ENCODE peak calls at places on chromosome 21, in nine cellular contexts. Y is A549; U is CD4-positive, CD25-positive, alpha-beta regulatory T cell; T is pancreas; G is GF-D8; F is left ventricle myocardium superior; X is endothelial cell; H is activated naive CD8-positive, alpha-beta T cell treated with anti-CD3 and anti-CD28 coated beads, Interleukin-2, amount 50 U/mL, for 24 hours; R is activated CD4-positive, alpha-beta T cell treated with anti-CD3 and anti-CD28 coated beads, Interleukin-2, amount 10 ng/mL, durations not matched to agents 7 days and 5 days. D is an unnamed sample.

GRCh38 chr21:41216486-41216885 is 48.5 kb downstream of the BACE2 start:
- DNase-seq in Y (no peak), U (no peak), T (no peak), G (no peak), F (no peak), X (no peak), H (no peak), R (no peak), D (no peak)

GRCh38 chr21:43012596-43012995 is 38.2 kb downstream of the PKNOX1 start:
- DNase-seq in Y (no peak), U (no peak), T (no peak), G (no peak), F (no peak), X (no peak), H (no peak), R (no peak), D (no peak)

GRCh38 chr21:38322551-38322950 is 65.8 kb downstream of the KCNJ15 start:
- DNase-seq in Y (no peak), U (no peak), T (no peak), G (no peak), F (no peak), X (no peak), H (no peak), R (no peak), D (no peak)

GRCh38 chr21:46219591-46220239 is 8.9 kb downstream of the LSS start:
- DNase-seq in Y (no peak), U (no peak), T (peak), G (no peak), F (peak), X (no peak), H (no peak), R (no peak), D (peak)

GRCh38 chr21:36698160-36699025 is 522 bp upstream of the SIM2 start:
- DNase-seq in Y (peak), U (no peak), T (peak), G (no peak), F (no peak), X (peak), H (no peak), R (no peak), D (peak)

GRCh38 chr21:25039461-25040380 is 567.6 kb downstream of the MRPL39 start:
- DNase-seq in Y (no peak), U (no peak), T (no peak), G (no peak), F (no peak), X (no peak), H (no peak), R (no peak), D (peak)

GRCh38 chr21:41141031-41141457 is 26.9 kb upstream of the BACE2 start:
- DNase-seq in Y (no peak), U (no peak), T (no peak), G (no peak), F (no peak), X (no peak), H (no peak), R (no peak), D (no peak)

GRCh38 chr21:23664193-23664694 is 1943.0 kb downstream of the MRPL39 start:
- DNase-seq in Y (no peak), U (no peak), T (no peak), G (no peak), F (no peak), X (no peak), H (no peak), R (no peak), D (no peak)

GRCh38 chr21:36509966-36510742 is 30.2 kb upstream of the CLDN14 start:
- DNase-seq in Y (no peak), U (no peak), T (peak), G (no peak), F (no peak), X (no peak), H (no peak), R (no peak), D (no peak)

GRCh38 chr21:44670642-44671432 is 4.1 kb upstream of the KRTAP12-2 start:
- DNase-seq in Y (no peak), U (no peak), T (no peak), G (no peak), F (no peak), X (no peak), H (no peak), R (no peak), D (no peak)

GRCh38 chr21:20040768-20041167 is 957.4 kb upstream of the NCAM2 start:
- DNase-seq in Y (no peak), U (no peak), T (no peak), G (no peak), F (no peak), X (no peak), H (no peak), R (no peak), D (no peak)

GRCh38 chr21:27885296-27885711 is 918.4 kb upstream of the ADAMTS5 start:
- DNase-seq in Y (no peak), U (no peak), T (no peak), G (no peak), F (no peak), X (no peak), H (no peak), R (no peak), D (no peak)

GRCh38 chr21:35952651-35953340 is 107.5 kb downstream of the SETD4 start:
- DNase-seq in Y (no peak), U (no peak), T (no peak), G (no peak), F (no peak), X (no peak), H (no peak), R (no peak), D (no peak)

GRCh38 chr21:45336535-45336810 is 48.8 kb upstream of the POFUT2 start:
- DNase-seq in Y (no peak), U (no peak), T (peak), G (no peak), F (peak), X (no peak), H (no peak), R (no peak), D (no peak)

GRCh38 chr21:31352841-31353240 is 8.8 kb upstream of the TIAM1 start:
- DNase-seq in Y (no peak), U (no peak), T (no peak), G (no peak), F (no peak), X (no peak), H (no peak), R (no peak), D (no peak)

GRCh38 chr21:28771790-28772501 is 220.7 kb downstream of the LTN1 start:
- DNase-seq in Y (no peak), U (no peak), T (no peak), G (no peak), F (no peak), X (no peak), H (no peak), R (no peak), D (no peak)

GRCh38 chr21:42652527-42653491 is 612 bp upstream of the PDE9A start:
- DNase-seq in Y (peak), U (no peak), T (peak), G (no peak), F (peak), X (peak), H (no peak), R (no peak), D (peak)

GRCh38 chr21:32712641-32713040 is 15.2 kb downstream of the SYNJ1 start:
- DNase-seq in Y (no peak), U (no peak), T (no peak), G (no peak), F (no peak), X (no peak), H (no peak), R (no peak), D (no peak)

GRCh38 chr21:18245493-18245967 is 897 bp downstream of the CHODL start:
- DNase-seq in Y (no peak), U (no peak), T (no peak), G (no peak), F (peak), X (peak), H (no peak), R (no peak), D (peak)

GRCh38 chr21:45847870-45848269 is 133.7 kb upstream of the COL6A1 start:
- DNase-seq in Y (no peak), U (no peak), T (no peak), G (no peak), F (no peak), X (no peak), H (no peak), R (no peak), D (no peak)

GRCh38 chr21:33473344-33473743 is 6.4 kb downstream of the TMEM50B start:
- DNase-seq in Y (no peak), U (no peak), T (no peak), G (no peak), F (no peak), X (no peak), H (no peak), R (no peak), D (no peak)

GRCh38 chr21:19621837-19622496 is 1218.4 kb upstream of the TMPRSS15 start:
- DNase-seq in Y (no peak), U (no peak), T (no peak), G (no peak), F (no peak), X (no peak), H (no peak), R (no peak), D (no peak)

GRCh38 chr21:43585924-43586411 is 73.3 kb downstream of the HSF2BP start:
- DNase-seq in Y (peak), U (no peak), T (no peak), G (no peak), F (no peak), X (peak), H (no peak), R (no peak), D (peak)

GRCh38 chr21:45724994-45725843 is 81.7 kb downstream of the PCBP3 start:
- DNase-seq in Y (no peak), U (no peak), T (no peak), G (no peak), F (no peak), X (no peak), H (no peak), R (no peak), D (no peak)

GRCh38 chr21:14520535-14520934 is 25.6 kb downstream of the SAMSN1 start:
- DNase-seq in Y (no peak), U (no peak), T (no peak), G (peak), F (no peak), X (no peak), H (no peak), R (no peak), D (no peak)

GRCh38 chr21:33947451-33948095 is 32.0 kb upstream of the ATP5PO start:
- DNase-seq in Y (peak), U (peak), T (no peak), G (no peak), F (peak), X (peak), H (peak), R (peak), D (peak)

GRCh38 chr21:40696246-40696645 is 150.7 kb downstream of the DSCAM start:
- DNase-seq in Y (no peak), U (no peak), T (no peak), G (no peak), F (no peak), X (no peak), H (no peak), R (no peak), D (no peak)

GRCh38 chr21:44875341-44875740 is 1.9 kb upstream of the PTTG1IP start:
- DNase-seq in Y (peak), U (no peak), T (no peak), G (peak), F (peak), X (no peak), H (no peak), R (peak), D (no peak)

GRCh38 chr21:36330904-36331303 is 10.9 kb downstream of the MORC3 start:
- DNase-seq in Y (peak), U (peak), T (no peak), G (peak), F (no peak), X (peak), H (peak), R (peak), D (peak)

GRCh38 chr21:36316872-36317484 is 3.0 kb upstream of the MORC3 start:
- DNase-seq in Y (no peak), U (no peak), T (no peak), G (no peak), F (no peak), X (no peak), H (no peak), R (no peak), D (no peak)

GRCh38 chr21:45940621-45941337 is 40.8 kb upstream of the COL6A1 start:
- DNase-seq in Y (no peak), U (no peak), T (no peak), G (no peak), F (no peak), X (no peak), H (no peak), R (no peak), D (no peak)

GRCh38 chr21:36700961-36701911 is 2.3 kb downstream of the SIM2 start:
- DNase-seq in Y (no peak), U (no peak), T (peak), G (no peak), F (no peak), X (peak), H (no peak), R (no peak), D (no peak)

GRCh38 chr21:46138383-46138970 is 16.9 kb downstream of the FTCD start:
- DNase-seq in Y (no peak), U (no peak), T (no peak), G (no peak), F (no peak), X (no peak), H (no peak), R (no peak), D (no peak)

GRCh38 chr21:42974832-42975820 is 764 bp downstream of the PKNOX1 start:
- DNase-seq in Y (peak), U (peak), T (peak), G (peak), F (peak), X (peak), H (peak), R (peak), D (peak)

GRCh38 chr21:20701235-20701634 is 297.0 kb upstream of the NCAM2 start:
- DNase-seq in Y (no peak), U (no peak), T (no peak), G (no peak), F (no peak), X (no peak), H (no peak), R (no peak), D (no peak)

GRCh38 chr21:39073717-39074116 is 109.5 kb downstream of the PSMG1 start:
- DNase-seq in Y (no peak), U (no peak), T (no peak), G (no peak), F (no peak), X (no peak), H (no peak), R (no peak), D (no peak)

D was measured in HAP-1.